ENCODE peak calls at places on chromosomes 12 and 14, in four cellular contexts. B, K, I and U are unnamed samples.

GRCh38 chr14:72752034-72752412 is 141.9 kb downstream of the DPF3 start:
- DNase-seq in B (no peak), K (no peak), I (no peak), U (no peak)

GRCh38 chr12:1488908-1489381 is 105.4 kb downstream of the FBXL14 start:
- DNase-seq in B (peak; percentile 86), K (no peak), I (peak; percentile 77), U (no peak)

GRCh38 chr12:52561880-52562449 is 9.0 kb upstream of the KRT71 start:
- DNase-seq in B (peak; percentile 2), K (peak; percentile 22), I (peak; percentile 22), U (no peak)

GRCh38 chr14:69475194-69475818 is 9.2 kb upstream of the PLEKHD1 start:
- DNase-seq in B (peak; percentile 17), K (no peak), I (peak; percentile 37), U (peak; percentile 52)

GRCh38 chr14:35998303-35998702 is 172.2 kb downstream of the BRMS1L start:
- DNase-seq in B (no peak), K (no peak), I (no peak), U (no peak)

GRCh38 chr14:35399083-35399807 is 5.3 kb downstream of the NFKBIA start:
- DNase-seq in B (peak; percentile 77), K (no peak), I (no peak), U (no peak)

GRCh38 chr12:38291160-38291559 is 25.4 kb upstream of the ALG10B start:
- DNase-seq in B (no peak), K (no peak), I (no peak), U (no peak)

GRCh38 chr12:53198470-53199110 is 8.5 kb downstream of the ITGB7 start:
- DNase-seq in B (no peak), K (no peak), I (no peak), U (no peak)

GRCh38 chr12:116881325-116881866 is at the start of gene HRK:
- DNase-seq in B (no peak), K (no peak), I (no peak), U (peak; percentile 78)

GRCh38 chr12:116880213-116880816 is 926 bp downstream of the HRK start:
- DNase-seq in B (peak; percentile 11), K (no peak), I (peak; percentile 22), U (no peak)

GRCh38 chr12:116880817-116881324 is 370 bp downstream of the HRK start:
- DNase-seq in B (peak; percentile 28), K (no peak), I (peak; percentile 67), U (peak; percentile 93)

GRCh38 chr12:116878567-116879508 is 2.4 kb downstream of the HRK start:
- DNase-seq in B (peak; percentile 18), K (no peak), I (peak; percentile 26), U (no peak)

DNA sequence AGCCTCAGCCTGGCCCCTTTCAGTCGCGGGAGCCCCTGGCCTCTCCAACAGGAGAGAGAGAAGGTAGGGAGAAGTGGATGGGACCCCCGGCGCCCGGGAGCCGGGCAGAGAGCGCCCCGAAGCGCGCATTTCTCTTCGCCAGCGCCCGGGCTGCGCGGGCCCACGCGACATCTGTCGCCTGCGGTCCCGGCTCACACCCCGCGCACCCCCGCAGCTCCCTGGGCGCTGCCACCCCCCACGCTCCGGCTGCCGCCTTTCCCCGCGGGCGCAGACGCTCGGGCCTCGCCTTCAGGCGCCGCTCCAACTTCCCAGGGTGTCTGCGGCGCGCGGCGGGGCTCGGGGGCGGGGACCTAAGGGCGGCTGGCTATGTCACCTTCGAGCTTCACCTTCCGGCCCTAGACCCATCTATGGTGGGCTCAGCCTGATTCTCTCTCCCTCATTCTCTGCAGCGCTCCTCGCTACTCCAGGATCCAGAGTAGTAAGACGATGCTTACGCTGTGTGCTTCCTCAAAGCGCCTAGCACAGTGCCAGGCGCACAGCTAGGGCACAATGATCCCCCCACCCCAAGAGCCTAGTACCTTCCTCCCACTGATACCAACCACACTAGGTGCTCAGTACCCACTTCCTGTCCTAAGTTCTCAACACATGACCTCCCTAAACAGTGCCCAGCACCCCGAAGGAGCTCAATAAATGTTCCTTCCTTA is 1.6 kb downstream of the HRK start:
- DNase-seq in B (no peak), K (no peak), I (peak; percentile 12), U (peak; percentile 60)
- H2AFZ ChIP-seq in B (no peak overlapping the region), K (no peak overlapping the region), I (peak overlapping the region; percentile 68), U (peak overlapping the region; percentile 12)

DNA sequence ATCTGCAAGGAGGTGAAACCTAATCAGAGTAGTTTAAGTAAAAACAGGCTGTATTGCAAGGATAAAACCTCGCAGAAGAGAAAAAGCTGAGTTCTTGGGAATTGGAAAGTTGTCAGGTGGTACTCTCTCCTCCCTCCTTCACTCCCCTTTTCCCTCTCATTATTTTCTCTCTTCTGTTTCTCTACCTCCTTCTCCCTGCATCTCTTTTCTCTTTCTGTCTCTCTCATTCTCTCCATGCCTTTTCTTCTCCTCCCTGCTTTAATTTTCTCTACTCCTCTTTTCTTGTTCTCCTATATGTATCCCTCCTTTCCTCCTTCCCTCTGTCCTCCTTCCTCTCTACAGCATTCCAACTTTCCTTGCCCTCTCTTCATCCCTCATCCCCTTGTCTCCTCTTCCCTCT is 14.2 kb upstream of the PPP1R12A start:
- DNase-seq in B (no peak), K (no peak), I (no peak), U (no peak)
- H2AFZ ChIP-seq in B (no peak overlapping the region), K (no peak overlapping the region), I (no peak overlapping the region), U (no peak overlapping the region)

GRCh38 chr12:99771659-99772058 is 124.1 kb downstream of the GARIN6 start:
- DNase-seq in B (no peak), K (no peak), I (no peak), U (no peak)

GRCh38 chr12:99767809-99768208 is 120.3 kb downstream of the GARIN6 start:
- DNase-seq in B (peak; percentile 23), K (peak; percentile 7), I (peak; percentile 56), U (peak; percentile 59)

GRCh38 chr12:99772274-99772673 is 124.7 kb downstream of the GARIN6 start:
- DNase-seq in B (no peak), K (no peak), I (no peak), U (no peak)

GRCh38 chr12:99768758-99769157 is 121.2 kb downstream of the GARIN6 start:
- DNase-seq in B (no peak), K (no peak), I (no peak), U (no peak)

GRCh38 chr12:99769581-99769980 is 122.0 kb downstream of the GARIN6 start:
- DNase-seq in B (no peak), K (no peak), I (no peak), U (no peak)
- H2AFZ ChIP-seq in B (no peak overlapping the region), K (no peak overlapping the region), I (no peak overlapping the region), U (peak overlapping the region; percentile 48)

GRCh38 chr14:31792726-31793125 is 231.5 kb downstream of the NUBPL start:
- DNase-seq in B (no peak), K (no peak), I (no peak), U (no peak)
- H2AFZ ChIP-seq in B (no peak overlapping the region), K (no peak overlapping the region), I (no peak overlapping the region), U (no peak overlapping the region)

GRCh38 chr14:22572562-22573058 is 16.4 kb downstream of the DAD1 start:
- DNase-seq in B (peak; percentile 76), K (no peak), I (peak; percentile 76), U (no peak)

GRCh38 chr14:22567437-22567836 is 21.6 kb downstream of the DAD1 start:
- DNase-seq in B (no peak), K (no peak), I (no peak), U (no peak)

GRCh38 chr14:22569106-22569748 is 19.8 kb downstream of the DAD1 start:
- DNase-seq in B (no peak), K (no peak), I (peak; percentile 51), U (no peak)

GRCh38 chr14:22569749-22570131 is 19.3 kb downstream of the DAD1 start:
- DNase-seq in B (no peak), K (no peak), I (no peak), U (no peak)

DNA sequence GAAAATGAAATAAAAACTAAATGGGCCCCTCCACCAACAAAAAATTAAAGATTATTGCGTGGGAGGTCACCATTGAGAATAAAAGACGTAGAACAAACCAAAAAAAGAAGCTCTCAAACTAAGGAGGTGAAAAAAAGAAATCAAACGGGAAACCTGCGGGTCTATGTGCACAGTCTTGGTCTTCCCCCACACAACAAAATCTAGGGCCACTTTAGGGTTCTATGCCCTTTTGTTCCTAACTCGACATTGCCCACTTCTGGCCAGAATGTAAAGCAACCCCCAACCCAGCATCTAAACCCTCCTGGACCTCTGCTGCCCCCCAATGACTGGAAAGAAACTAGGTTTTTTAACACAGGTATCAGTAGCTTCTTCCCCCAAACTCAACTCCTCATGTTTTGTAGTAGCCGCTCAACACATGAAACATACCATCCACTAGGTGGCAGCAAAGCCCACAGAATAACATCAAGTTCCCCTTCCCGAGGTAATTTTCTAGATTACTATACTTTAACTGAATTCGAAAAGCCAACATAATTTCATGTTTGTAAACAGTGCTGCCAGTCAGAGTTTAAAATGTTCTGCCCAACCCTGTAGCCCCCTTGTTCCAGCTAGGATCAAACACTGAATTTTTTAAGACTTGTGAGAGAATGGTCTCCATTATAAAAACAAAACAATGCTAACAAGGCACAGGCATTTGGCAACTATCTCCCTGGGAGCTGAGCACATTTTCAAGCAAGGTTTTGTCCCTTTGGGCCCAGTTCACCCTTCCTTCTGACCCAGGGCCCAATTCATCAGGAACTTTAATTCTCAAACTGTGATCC is 18.7 kb downstream of the DAD1 start:
- DNase-seq in B (peak; percentile 80), K (peak; percentile 79), I (peak; percentile 76), U (peak; percentile 98)
- H2AFZ ChIP-seq in B (no peak overlapping the region), K (no peak overlapping the region), I (peak overlapping the region; percentile 53), U (peak overlapping the region; percentile 44)

GRCh38 chr12:110936367-110937103 is 16.2 kb upstream of the MYL2 start:
- DNase-seq in B (no peak), K (no peak), I (no peak), U (no peak)
- H2AFZ ChIP-seq in B (no peak overlapping the region), K (peak overlapping the region; percentile 9), I (no peak overlapping the region), U (no peak overlapping the region)

GRCh38 chr12:117284160-117284559 is 77.3 kb downstream of the NOS1 start:
- DNase-seq in B (no peak), K (no peak), I (no peak), U (no peak)
- H2AFZ ChIP-seq in B (no peak overlapping the region), K (no peak overlapping the region), I (no peak overlapping the region), U (no peak overlapping the region)

GRCh38 chr12:28507055-28507454 is 316.8 kb downstream of the CCDC91 start:
- DNase-seq in B (no peak), K (no peak), I (peak; percentile 41), U (no peak)
- H2AFZ ChIP-seq in B (no peak overlapping the region), K (no peak overlapping the region), I (no peak overlapping the region), U (no peak overlapping the region)

DNA sequence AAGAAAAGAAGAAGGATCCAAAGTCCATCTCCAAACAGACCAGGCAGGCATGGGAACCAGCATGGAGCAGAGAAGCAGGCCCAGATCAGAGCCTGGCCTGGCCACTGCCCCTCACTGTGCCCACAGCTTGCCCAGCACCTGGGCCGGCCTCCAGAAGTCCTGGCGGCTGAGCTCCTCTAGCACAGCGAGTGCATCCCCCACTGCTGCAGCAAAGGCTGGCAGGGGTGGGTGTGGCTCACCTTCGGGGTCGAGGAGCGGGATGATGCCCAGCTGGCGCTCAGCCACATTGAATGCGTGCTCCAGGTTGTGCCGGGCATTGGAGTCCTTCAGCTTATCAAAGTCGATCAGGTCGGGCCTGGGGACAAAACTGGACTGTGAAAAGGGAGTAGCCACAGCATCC is 78.7 kb downstream of the SPTB start:
- DNase-seq in B (no peak), K (no peak), I (no peak), U (no peak)
- H2AFZ ChIP-seq in B (no peak overlapping the region), K (no peak overlapping the region), I (no peak overlapping the region), U (no peak overlapping the region)